ENCODE peak calls at places on chromosomes 5 and 9, in six cellular contexts. J, K, A, O, I and F are unnamed samples.

GRCh38 chr5:92907914-92908606 is 673.0 kb downstream of the NR2F1-AS1 start:
- DNase-seq in J (peak; percentile 69), K (no peak), A (no peak), O (peak; percentile 26), I (no peak), F (no peak)

GRCh38 chr9:91805031-91805430 is 145.0 kb downstream of the ROR2 start:
- DNase-seq in J (no peak), K (no peak), A (no peak), O (no peak), I (no peak), F (no peak)

GRCh38 chr9:110189001-110189400 is 19.0 kb downstream of the C9orf152 start:
- DNase-seq in J (no peak), K (no peak), A (peak; percentile 63), O (no peak), I (peak; percentile 79), F (no peak)

GRCh38 chr9:121305269-121305994 is 37.5 kb downstream of the GSN start:
- DNase-seq in J (peak; percentile 33), K (no peak), A (no peak), O (no peak), I (no peak), F (no peak)

GRCh38 chr5:154694159-154694558 is 61.0 kb upstream of the LARP1 start:
- DNase-seq in J (no peak), K (no peak), A (no peak), O (no peak), I (no peak), F (no peak)

GRCh38 chr9:134413890-134414731 is 87.9 kb downstream of the RXRA start:
- DNase-seq in J (peak; percentile 77), K (no peak), A (no peak), O (peak; percentile 78), I (no peak), F (peak; percentile 87)

GRCh38 chr9:80326105-80326504 is 754.3 kb downstream of the TLE4 start:
- DNase-seq in J (no peak), K (no peak), A (no peak), O (peak; percentile 28), I (no peak), F (no peak)

GRCh38 chr5:139951296-139951924 is 91.7 kb downstream of the NRG2 start:
- DNase-seq in J (no peak), K (no peak), A (no peak), O (no peak), I (no peak), F (no peak)

GRCh38 chr5:11619339-11620028 is 284.8 kb downstream of the CTNND2 start:
- DNase-seq in J (no peak), K (no peak), A (no peak), O (no peak), I (no peak), F (no peak)

GRCh38 chr5:141657937-141658545 is 6.8 kb upstream of the FCHSD1 start:
- DNase-seq in J (peak; percentile 71), K (no peak), A (no peak), O (peak; percentile 70), I (no peak), F (no peak)

GRCh38 chr5:154771383-154771901 is 16.3 kb downstream of the LARP1 start:
- DNase-seq in J (peak; percentile 92), K (no peak), A (no peak), O (peak; percentile 91), I (no peak), F (peak; percentile 71)

GRCh38 chr9:74570879-74571512 is 73.9 kb downstream of the RORB start:
- DNase-seq in J (peak; percentile 48), K (no peak), A (no peak), O (peak; percentile 19), I (no peak), F (no peak)

GRCh38 chr5:91225848-91226686 is 157.1 kb downstream of the ARRDC3 start:
- DNase-seq in J (no peak), K (peak; percentile 20), A (peak; percentile 51), O (no peak), I (no peak), F (no peak)

GRCh38 chr5:127826011-127826410 is 122.8 kb downstream of the CCDC192 start:
- DNase-seq in J (no peak), K (no peak), A (no peak), O (peak; percentile 51), I (no peak), F (no peak)

GRCh38 chr9:15763371-15763770 is 210.5 kb downstream of the CCDC171 start:
- DNase-seq in J (no peak), K (no peak), A (no peak), O (no peak), I (no peak), F (no peak)

GRCh38 chr5:68433921-68434879 is 218.6 kb downstream of the PIK3R1 start:
- DNase-seq in J (peak; percentile 94), K (no peak), A (peak; percentile 90), O (peak; percentile 76), I (peak; percentile 70), F (peak; percentile 97)

GRCh38 chr9:74729129-74729710 is 158.5 kb downstream of the TRPM6 start:
- DNase-seq in J (peak; percentile 26), K (no peak), A (no peak), O (no peak), I (no peak), F (no peak)

GRCh38 chr5:39138892-39139291 is 64.7 kb upstream of the RICTOR start:
- DNase-seq in J (peak; percentile 51), K (no peak), A (no peak), O (no peak), I (no peak), F (peak; percentile 59)

GRCh38 chr9:130866474-130866965 is 30.1 kb downstream of the QRFP start:
- DNase-seq in J (peak; percentile 92), K (peak; percentile 71), A (peak; percentile 78), O (peak; percentile 80), I (peak; percentile 72), F (no peak)

GRCh38 chr9:102185371-102185770 is 446.9 kb upstream of the GRIN3A start:
- DNase-seq in J (no peak), K (no peak), A (no peak), O (no peak), I (no peak), F (no peak)

GRCh38 chr5:39623291-39623865 is 198.6 kb upstream of the DAB2 start:
- DNase-seq in J (no peak), K (no peak), A (no peak), O (no peak), I (no peak), F (peak; percentile 71)

GRCh38 chr5:862367-863243 is 11.8 kb upstream of the ZDHHC11 start:
- DNase-seq in J (no peak), K (no peak), A (no peak), O (no peak), I (no peak), F (no peak)
- TF ChIP-seq CTCF in J (no peak), K (no peak), A (no peak), O (no peak), I (no peak), F (no peak)

DNA sequence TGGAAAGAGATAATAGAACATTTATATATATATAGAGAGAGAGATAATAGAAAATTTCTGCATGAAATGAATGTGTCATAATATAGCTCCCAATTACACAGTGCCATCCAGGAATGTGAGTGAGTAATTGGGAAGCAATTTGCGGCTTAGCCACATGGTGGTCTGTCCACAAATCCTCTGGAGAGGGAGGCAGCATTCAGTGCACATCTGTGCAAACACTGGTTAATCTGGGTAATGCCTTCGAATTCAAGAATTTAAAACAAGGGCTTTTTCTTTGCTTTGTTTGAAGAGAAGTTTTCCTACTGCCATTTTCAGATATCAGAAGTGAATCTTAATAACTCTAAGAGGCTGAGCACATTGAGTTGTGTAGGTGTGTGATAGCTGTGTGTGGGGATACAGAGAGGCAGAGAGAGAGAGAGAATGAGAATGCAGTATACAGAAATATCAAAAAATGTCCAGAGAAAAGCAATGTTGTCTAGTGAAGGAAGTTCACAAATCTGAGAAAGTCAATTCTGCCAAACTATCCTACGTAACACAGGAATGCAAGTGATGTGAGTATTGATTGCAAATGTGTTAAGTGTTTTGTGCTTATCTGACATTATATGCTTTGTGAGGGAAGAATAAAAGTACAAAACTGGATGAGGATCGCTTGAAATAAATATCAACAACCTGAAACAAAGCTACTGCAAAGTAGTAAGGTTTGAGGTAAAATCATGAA is 134.6 kb downstream of the EDIL3 start:
- DNase-seq in J (peak; percentile 91), K (no peak), A (no peak), O (peak; percentile 82), I (no peak), F (no peak)
- TF ChIP-seq CTCF in J (no peak), K (no peak), A (no peak), O (no peak), I (no peak), F (no peak)

DNA sequence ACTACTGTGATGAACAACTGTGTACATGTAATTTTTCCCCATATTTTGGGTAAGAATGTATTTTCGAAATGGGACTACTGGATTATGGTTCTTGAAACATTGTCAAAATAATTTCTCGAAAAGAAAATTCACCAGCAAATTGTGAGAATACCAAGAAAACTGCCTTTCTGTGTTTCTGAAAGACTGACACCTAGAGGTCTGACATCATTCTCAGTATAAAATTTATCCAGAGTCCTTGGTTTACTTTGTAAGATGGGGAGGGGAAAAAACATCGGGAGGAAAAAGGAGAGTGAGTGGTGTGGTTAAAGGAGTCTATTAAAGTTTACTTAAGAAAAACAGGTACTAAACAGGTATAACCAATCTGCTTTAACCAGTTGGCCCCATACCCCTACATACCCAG is 149.2 kb downstream of the CEP120 start:
- DNase-seq in J (no peak), K (no peak), A (no peak), O (no peak), I (no peak), F (no peak)
- TF ChIP-seq CTCF in J (peak; percentile 2), K (peak; percentile 33), A (no peak), O (no peak), I (no peak), F (peak; percentile 45)

GRCh38 chr9:37870799-37871176 is 33.1 kb downstream of the SLC25A51 start:
- DNase-seq in J (no peak), K (no peak), A (no peak), O (no peak), I (no peak), F (no peak)
- TF ChIP-seq CTCF in J (no peak), K (no peak), A (no peak), O (no peak), I (no peak), F (no peak)

GRCh38 chr5:4015709-4016108 is 420.1 kb downstream of the IRX1 start:
- DNase-seq in J (no peak), K (no peak), A (no peak), O (no peak), I (no peak), F (no peak)
- TF ChIP-seq CTCF in J (no peak), K (no peak), A (no peak), O (no peak), I (no peak), F (no peak)